ENCODE peak calls at places on chromosomes 6 and 20, in eight cellular contexts. J, D, V, F, K, Y, M and S are unnamed samples.

GRCh38 chr20:25129908-25130307 is 48.0 kb upstream of the VSX1 start:
- DNase-seq in J (no peak), F (no peak), Y (no peak), V (no peak), D (no peak), K (no peak), M (no peak), S (no peak)

GRCh38 chr6:162705736-162706135 is 21.8 kb downstream of the PRKN start:
- DNase-seq in D (no peak), V (no peak), F (no peak), M (no peak), Y (no peak), J (no peak), K (no peak), S (no peak)

GRCh38 chr20:12837646-12838045 is 171.1 kb upstream of the SPTLC3 start:
- DNase-seq in J (no peak), V (no peak), D (no peak), K (no peak), M (no peak), F (no peak), Y (no peak), S (no peak)

GRCh38 chr6:170459451-170459850 is 93.7 kb downstream of the PSMB1 start:
- DNase-seq in D (no peak), J (peak; percentile 60), F (peak; percentile 70), Y (no peak), V (no peak), M (no peak), K (no peak), S (no peak)

GRCh38 chr6:127343753-127344659 is 597 bp upstream of the ECHDC1 start:
- DNase-seq in F (peak; percentile 62), K (no peak), J (peak; percentile 62), V (no peak), M (no peak), Y (peak; percentile 25), D (peak; percentile 3), S (no peak)

GRCh38 chr20:48282591-48283228 is 497.4 kb upstream of the SULF2 start:
- DNase-seq in F (no peak), Y (no peak), D (no peak), M (no peak), V (no peak), J (no peak), K (no peak), S (no peak)

GRCh38 chr20:5531318-5532081 is 214.7 kb upstream of the PROKR2 start:
- DNase-seq in V (no peak), J (peak; percentile 49), K (no peak), M (peak; percentile 23), D (no peak), Y (no peak), F (no peak), S (no peak)

GRCh38 chr6:127570739-127571389 is 6.1 kb upstream of the C6orf58 start:
- DNase-seq in J (no peak), Y (no peak), K (no peak), V (no peak), F (no peak), M (no peak), D (no peak), S (no peak)

GRCh38 chr6:41705329-41705995 is 29.9 kb downstream of the TFEB start:
- DNase-seq in V (no peak), J (no peak), D (no peak), M (no peak), Y (no peak), K (no peak), F (no peak), S (no peak)
- H3K4me1 ChIP-seq in V (peaks cover 100% of the 10 kb centered on the region), J (peaks cover 8% of the 10 kb centered on the region), D (peaks cover 6% of the 10 kb centered on the region), M (peaks cover 30% of the 10 kb centered on the region), Y (peaks cover 19% of the 10 kb centered on the region), K (peaks cover 17% of the 10 kb centered on the region), F (peaks cover 5% of the 10 kb centered on the region), S (peaks cover 14% of the 10 kb centered on the region)

GRCh38 chr6:132131351-132131750 is 180.2 kb upstream of the CCN2 start:
- DNase-seq in Y (no peak), D (no peak), M (no peak), F (no peak), V (no peak), K (no peak), J (no peak), S (no peak)

GRCh38 chr6:132126150-132126549 is 175.0 kb upstream of the CCN2 start:
- DNase-seq in K (no peak), M (no peak), J (no peak), V (no peak), F (no peak), D (no peak), Y (no peak), S (no peak)

GRCh38 chr6:132131777-132132176 is 180.6 kb upstream of the CCN2 start:
- DNase-seq in J (peak; percentile 99), D (no peak), Y (no peak), M (peak; percentile 59), V (peak; percentile 21), F (peak; percentile 93), K (no peak), S (peak; percentile 8)

GRCh38 chr6:132130530-132131298 is 179.5 kb upstream of the CCN2 start:
- DNase-seq in Y (no peak), V (peak; percentile 37), K (no peak), M (peak; percentile 77), F (peak; percentile 31), D (no peak), J (peak; percentile 85), S (no peak)

GRCh38 chr6:132128424-132128823 is 177.3 kb upstream of the CCN2 start:
- DNase-seq in D (no peak), V (no peak), F (no peak), J (peak; percentile 75), Y (no peak), M (no peak), K (no peak), S (no peak)
- H3K4me1 ChIP-seq in D (peaks cover 10% of the 10 kb centered on the region), V (peaks cover 36% of the 10 kb centered on the region), F (peaks cover 36% of the 10 kb centered on the region), J (peaks cover 23% of the 10 kb centered on the region), Y (no peaks in the 10 kb centered on the region), M (peaks cover 23% of the 10 kb centered on the region), K (no peaks in the 10 kb centered on the region), S (no peaks in the 10 kb centered on the region)

GRCh38 chr6:26199773-26200728 is 112.8 kb downstream of the HFE start:
- DNase-seq in F (no peak), V (no peak), M (no peak), D (no peak), J (peak; percentile 30), Y (no peak), K (no peak), S (peak; percentile 27)
- H3K4me1 ChIP-seq in F (peaks cover 14% of the 10 kb centered on the region), V (peaks cover 53% of the 10 kb centered on the region), M (peaks cover 4% of the 10 kb centered on the region), D (peaks cover 5% of the 10 kb centered on the region), J (peaks cover 4% of the 10 kb centered on the region), Y (no peaks in the 10 kb centered on the region), K (no peaks in the 10 kb centered on the region), S (peaks cover 18% of the 10 kb centered on the region)

DNA sequence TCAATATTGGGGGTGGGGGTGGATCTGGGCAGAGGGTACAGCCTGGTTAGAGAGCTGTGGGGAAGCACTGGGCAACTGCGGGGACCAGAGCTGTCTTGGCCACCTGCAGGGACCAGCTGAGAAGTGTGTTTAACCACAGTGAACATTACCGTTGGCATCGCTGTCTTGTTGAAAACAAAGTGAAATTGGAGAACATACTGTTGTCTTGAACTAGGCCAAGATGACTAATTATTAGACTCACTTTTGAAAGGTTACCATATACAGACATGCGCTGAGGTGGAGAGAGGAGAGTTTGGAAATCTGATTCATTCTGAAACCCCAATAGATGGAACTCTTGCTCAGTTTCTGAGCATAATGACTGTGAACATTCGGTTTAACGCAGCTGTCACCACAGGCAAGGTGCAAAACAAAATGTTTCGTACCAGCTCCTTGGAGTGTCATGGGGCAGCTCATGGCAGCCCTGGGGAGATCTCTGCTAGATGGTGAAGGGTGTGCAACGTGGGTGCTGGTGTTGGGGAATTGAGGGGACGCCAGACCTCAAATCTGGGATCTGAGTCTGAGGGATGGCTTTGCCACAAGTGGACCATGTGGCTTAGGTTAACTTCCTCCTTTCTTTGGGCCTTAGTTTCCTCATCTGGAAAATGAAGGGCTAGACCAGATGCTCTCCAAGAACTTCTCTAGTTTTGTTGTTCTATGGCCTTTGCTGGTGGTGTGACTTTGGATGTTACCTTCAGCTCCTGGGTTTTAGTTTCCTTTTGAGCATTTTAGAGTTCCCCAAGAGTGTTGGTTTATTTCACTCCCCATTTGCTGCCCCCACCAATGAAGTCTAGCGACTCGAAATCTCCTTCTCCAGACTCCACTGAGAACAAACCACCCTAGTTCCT is 24.6 kb upstream of the GTSF1L start:
- DNase-seq in D (no peak), J (peak; percentile 93), Y (no peak), F (peak; percentile 35), V (no peak), M (no peak), K (no peak), S (no peak)
- H3K4me1 ChIP-seq in D (peaks cover 6% of the 10 kb centered on the region), J (peaks cover 13% of the 10 kb centered on the region), Y (peaks cover 5% of the 10 kb centered on the region), F (peaks cover 48% of the 10 kb centered on the region), V (peaks cover 5% of the 10 kb centered on the region), M (no peaks in the 10 kb centered on the region), K (no peaks in the 10 kb centered on the region), S (no peaks in the 10 kb centered on the region)

GRCh38 chr6:42441661-42442081 is 10.1 kb downstream of the TRERF1 start:
- DNase-seq in J (peak; percentile 26), Y (no peak), K (no peak), M (no peak), F (no peak), V (no peak), D (peak; percentile 62), S (no peak)
- H3K4me1 ChIP-seq in J (peaks cover 24% of the 10 kb centered on the region), Y (no peaks in the 10 kb centered on the region), K (no peaks in the 10 kb centered on the region), M (peaks cover 4% of the 10 kb centered on the region), F (peaks cover 11% of the 10 kb centered on the region), V (peaks cover 34% of the 10 kb centered on the region), D (peaks cover 35% of the 10 kb centered on the region), S (no peaks in the 10 kb centered on the region)

GRCh38 chr6:109304284-109305015 is 77.8 kb downstream of the CD164 start:
- DNase-seq in J (no peak), K (no peak), M (no peak), V (no peak), F (no peak), D (no peak), Y (peak; percentile 34), S (no peak)
- H3K4me1 ChIP-seq in J (no peaks in the 10 kb centered on the region), K (peaks cover 4% of the 10 kb centered on the region), M (peaks cover 31% of the 10 kb centered on the region), V (peaks cover 38% of the 10 kb centered on the region), F (peaks cover 11% of the 10 kb centered on the region), D (no peaks in the 10 kb centered on the region), Y (peaks cover 5% of the 10 kb centered on the region), S (peaks cover 12% of the 10 kb centered on the region)

GRCh38 chr20:8608470-8608869 is 460.4 kb upstream of the PLCB4 start:
- DNase-seq in Y (no peak), V (no peak), J (no peak), D (no peak), M (no peak), F (no peak), K (no peak), S (no peak)
- H3K4me1 ChIP-seq in Y (no peaks in the 10 kb centered on the region), V (peaks cover under 1% of the 10 kb centered on the region), J (no peaks in the 10 kb centered on the region), D (no peaks in the 10 kb centered on the region), M (no peaks in the 10 kb centered on the region), F (no peaks in the 10 kb centered on the region), K (no peaks in the 10 kb centered on the region), S (no peaks in the 10 kb centered on the region)

DNA sequence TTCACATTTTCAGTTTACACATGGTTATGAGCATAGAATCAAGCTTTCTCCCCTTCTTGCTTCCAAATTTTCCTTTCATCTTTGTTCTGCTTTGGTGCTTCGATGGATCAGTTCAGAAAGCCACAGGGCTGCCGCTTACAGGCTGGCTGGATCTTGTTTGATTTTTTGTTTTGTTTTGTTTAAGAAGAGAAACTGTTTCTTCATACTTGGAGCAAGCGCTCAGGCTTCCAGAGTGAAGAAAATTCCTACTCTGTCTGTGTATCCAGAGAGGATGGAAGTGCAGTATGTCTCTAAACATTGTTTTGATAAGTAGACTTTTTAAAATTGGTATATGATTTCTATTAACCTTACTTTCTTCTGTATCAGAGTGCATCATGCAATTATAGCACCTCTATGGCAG is 66.9 kb downstream of the ARID1B start:
- DNase-seq in V (no peak), F (no peak), Y (no peak), D (no peak), M (no peak), K (no peak), J (peak; percentile 45), S (no peak)
- H3K4me1 ChIP-seq in V (peaks cover 100% of the 10 kb centered on the region), F (peaks cover 20% of the 10 kb centered on the region), Y (no peaks in the 10 kb centered on the region), D (peaks cover 14% of the 10 kb centered on the region), M (peaks cover 68% of the 10 kb centered on the region), K (peaks cover 6% of the 10 kb centered on the region), J (peaks cover 11% of the 10 kb centered on the region), S (peaks cover 9% of the 10 kb centered on the region)